ENCODE peak calls at places on chromosomes 6 and 20, in five cellular contexts. One of them, this sample, is unnamed.

GRCh38 chr6:44067073-44067759 is 60.0 kb downstream of the MRPL14 start:
- DNase-seq in choroid plexus epithelial cell: no peak
- DNase-seq in stimulated activated CD8-positive, alpha-beta memory T cell treated with anti-CD3 and anti-CD28 coated beads, Interleukin-15, amount 100 ng/mL, for 24 hours: no peak
- DNase-seq in activated T-cell treated with anti-CD3 and anti-CD28 coated beads for 24 hours: no peak
- DNase-seq in lower leg skin: no peak
- DNase-seq in this sample: no peak

GRCh38 chr6:42326248-42326647 is 108.6 kb upstream of the MRPS10 start:
- DNase-seq in choroid plexus epithelial cell: no peak
- DNase-seq in stimulated activated CD8-positive, alpha-beta memory T cell treated with anti-CD3 and anti-CD28 coated beads, Interleukin-15, amount 100 ng/mL, for 24 hours: no peak
- DNase-seq in activated T-cell treated with anti-CD3 and anti-CD28 coated beads for 24 hours: no peak
- DNase-seq in lower leg skin: no peak
- DNase-seq in this sample: no peak

GRCh38 chr6:16759181-16759645 is 2.0 kb downstream of the ATXN1 start:
- DNase-seq in choroid plexus epithelial cell: no peak
- DNase-seq in stimulated activated CD8-positive, alpha-beta memory T cell treated with anti-CD3 and anti-CD28 coated beads, Interleukin-15, amount 100 ng/mL, for 24 hours: no peak
- DNase-seq in activated T-cell treated with anti-CD3 and anti-CD28 coated beads for 24 hours: no peak
- DNase-seq in lower leg skin: no peak
- DNase-seq in this sample: no peak

GRCh38 chr20:48025061-48025515 is 239.8 kb upstream of the SULF2 start:
- DNase-seq in choroid plexus epithelial cell: peak; percentile 89
- DNase-seq in stimulated activated CD8-positive, alpha-beta memory T cell treated with anti-CD3 and anti-CD28 coated beads, Interleukin-15, amount 100 ng/mL, for 24 hours: no peak
- DNase-seq in activated T-cell treated with anti-CD3 and anti-CD28 coated beads for 24 hours: no peak
- DNase-seq in lower leg skin: peak; percentile 89
- DNase-seq in this sample: no peak

GRCh38 chr6:159077123-159077522 is 32.3 kb upstream of the TAGAP start:
- DNase-seq in choroid plexus epithelial cell: peak; percentile 5
- DNase-seq in stimulated activated CD8-positive, alpha-beta memory T cell treated with anti-CD3 and anti-CD28 coated beads, Interleukin-15, amount 100 ng/mL, for 24 hours: no peak
- DNase-seq in activated T-cell treated with anti-CD3 and anti-CD28 coated beads for 24 hours: peak; percentile 56
- DNase-seq in lower leg skin: no peak
- DNase-seq in this sample: no peak

GRCh38 chr20:10611357-10611756 is 62.4 kb downstream of the JAG1 start:
- DNase-seq in choroid plexus epithelial cell: peak; percentile 86
- DNase-seq in stimulated activated CD8-positive, alpha-beta memory T cell treated with anti-CD3 and anti-CD28 coated beads, Interleukin-15, amount 100 ng/mL, for 24 hours: no peak
- DNase-seq in activated T-cell treated with anti-CD3 and anti-CD28 coated beads for 24 hours: no peak
- DNase-seq in lower leg skin: no peak
- DNase-seq in this sample: no peak

GRCh38 chr6:117548797-117549301 is 53.5 kb downstream of the GOPC start:
- DNase-seq in choroid plexus epithelial cell: peak; percentile 87
- DNase-seq in stimulated activated CD8-positive, alpha-beta memory T cell treated with anti-CD3 and anti-CD28 coated beads, Interleukin-15, amount 100 ng/mL, for 24 hours: no peak
- DNase-seq in activated T-cell treated with anti-CD3 and anti-CD28 coated beads for 24 hours: no peak
- DNase-seq in lower leg skin: no peak
- DNase-seq in this sample: no peak

GRCh38 chr6:6713660-6714446 is 125.3 kb downstream of the LY86 start:
- DNase-seq in choroid plexus epithelial cell: peak; percentile 45
- DNase-seq in stimulated activated CD8-positive, alpha-beta memory T cell treated with anti-CD3 and anti-CD28 coated beads, Interleukin-15, amount 100 ng/mL, for 24 hours: no peak
- DNase-seq in activated T-cell treated with anti-CD3 and anti-CD28 coated beads for 24 hours: no peak
- DNase-seq in lower leg skin: no peak
- DNase-seq in this sample: no peak

GRCh38 chr6:136777651-136778050 is 14.6 kb downstream of the MAP3K5 start:
- DNase-seq in choroid plexus epithelial cell: no peak
- DNase-seq in stimulated activated CD8-positive, alpha-beta memory T cell treated with anti-CD3 and anti-CD28 coated beads, Interleukin-15, amount 100 ng/mL, for 24 hours: no peak
- DNase-seq in activated T-cell treated with anti-CD3 and anti-CD28 coated beads for 24 hours: no peak
- DNase-seq in lower leg skin: no peak
- DNase-seq in this sample: no peak

GRCh38 chr20:59055302-59055701 is 12.7 kb upstream of the PRELID3B start:
- DNase-seq in choroid plexus epithelial cell: peak; percentile 55
- DNase-seq in stimulated activated CD8-positive, alpha-beta memory T cell treated with anti-CD3 and anti-CD28 coated beads, Interleukin-15, amount 100 ng/mL, for 24 hours: no peak
- DNase-seq in activated T-cell treated with anti-CD3 and anti-CD28 coated beads for 24 hours: no peak
- DNase-seq in lower leg skin: no peak
- DNase-seq in this sample: no peak

GRCh38 chr6:133769463-133769862 is 119.5 kb upstream of the TCF21 start:
- DNase-seq in choroid plexus epithelial cell: peak; percentile 46
- DNase-seq in stimulated activated CD8-positive, alpha-beta memory T cell treated with anti-CD3 and anti-CD28 coated beads, Interleukin-15, amount 100 ng/mL, for 24 hours: no peak
- DNase-seq in activated T-cell treated with anti-CD3 and anti-CD28 coated beads for 24 hours: no peak
- DNase-seq in lower leg skin: no peak
- DNase-seq in this sample: no peak

GRCh38 chr6:169800116-169800667 is 48.8 kb downstream of the ERMARD start:
- DNase-seq in choroid plexus epithelial cell: peak; percentile 27
- DNase-seq in stimulated activated CD8-positive, alpha-beta memory T cell treated with anti-CD3 and anti-CD28 coated beads, Interleukin-15, amount 100 ng/mL, for 24 hours: no peak
- DNase-seq in activated T-cell treated with anti-CD3 and anti-CD28 coated beads for 24 hours: no peak
- DNase-seq in lower leg skin: peak; percentile 80
- DNase-seq in this sample: no peak

GRCh38 chr6:55866110-55866509 is 9.3 kb downstream of the BMP5 start:
- DNase-seq in choroid plexus epithelial cell: no peak
- DNase-seq in stimulated activated CD8-positive, alpha-beta memory T cell treated with anti-CD3 and anti-CD28 coated beads, Interleukin-15, amount 100 ng/mL, for 24 hours: no peak
- DNase-seq in activated T-cell treated with anti-CD3 and anti-CD28 coated beads for 24 hours: no peak
- DNase-seq in lower leg skin: no peak
- DNase-seq in this sample: no peak

GRCh38 chr6:2581611-2582010 is 169.1 kb downstream of the MYLK4 start:
- DNase-seq in choroid plexus epithelial cell: no peak
- DNase-seq in stimulated activated CD8-positive, alpha-beta memory T cell treated with anti-CD3 and anti-CD28 coated beads, Interleukin-15, amount 100 ng/mL, for 24 hours: no peak
- DNase-seq in activated T-cell treated with anti-CD3 and anti-CD28 coated beads for 24 hours: no peak
- DNase-seq in lower leg skin: no peak
- DNase-seq in this sample: no peak

GRCh38 chr6:35068644-35069043 is 72.5 kb downstream of the TCP11 start:
- DNase-seq in choroid plexus epithelial cell: no peak
- DNase-seq in stimulated activated CD8-positive, alpha-beta memory T cell treated with anti-CD3 and anti-CD28 coated beads, Interleukin-15, amount 100 ng/mL, for 24 hours: no peak
- DNase-seq in activated T-cell treated with anti-CD3 and anti-CD28 coated beads for 24 hours: no peak
- DNase-seq in lower leg skin: no peak
- DNase-seq in this sample: no peak

GRCh38 chr6:47737406-47737805 is 39.0 kb downstream of the ADGRF4 start:
- DNase-seq in choroid plexus epithelial cell: no peak
- DNase-seq in stimulated activated CD8-positive, alpha-beta memory T cell treated with anti-CD3 and anti-CD28 coated beads, Interleukin-15, amount 100 ng/mL, for 24 hours: no peak
- DNase-seq in activated T-cell treated with anti-CD3 and anti-CD28 coated beads for 24 hours: no peak
- DNase-seq in lower leg skin: no peak
- DNase-seq in this sample: no peak

GRCh38 chr6:41197234-41197633 is 3.7 kb downstream of the TREML2 start:
- DNase-seq in choroid plexus epithelial cell: no peak
- DNase-seq in stimulated activated CD8-positive, alpha-beta memory T cell treated with anti-CD3 and anti-CD28 coated beads, Interleukin-15, amount 100 ng/mL, for 24 hours: no peak
- DNase-seq in activated T-cell treated with anti-CD3 and anti-CD28 coated beads for 24 hours: no peak
- DNase-seq in lower leg skin: no peak
- DNase-seq in this sample: no peak

GRCh38 chr6:153001767-153002612 is 519 bp downstream of the MTRF1L start:
- DNase-seq in choroid plexus epithelial cell: peak; percentile 34
- DNase-seq in stimulated activated CD8-positive, alpha-beta memory T cell treated with anti-CD3 and anti-CD28 coated beads, Interleukin-15, amount 100 ng/mL, for 24 hours: no peak
- DNase-seq in activated T-cell treated with anti-CD3 and anti-CD28 coated beads for 24 hours: no peak
- DNase-seq in lower leg skin: no peak
- DNase-seq in this sample: no peak

GRCh38 chr6:155264704-155265320 is 999 bp downstream of the CLDN20 start:
- DNase-seq in choroid plexus epithelial cell: no peak
- DNase-seq in stimulated activated CD8-positive, alpha-beta memory T cell treated with anti-CD3 and anti-CD28 coated beads, Interleukin-15, amount 100 ng/mL, for 24 hours: no peak
- DNase-seq in activated T-cell treated with anti-CD3 and anti-CD28 coated beads for 24 hours: no peak
- DNase-seq in lower leg skin: no peak
- DNase-seq in this sample: no peak

GRCh38 chr6:37331047-37331446 is 22.7 kb upstream of the RNF8 start:
- DNase-seq in choroid plexus epithelial cell: no peak
- DNase-seq in stimulated activated CD8-positive, alpha-beta memory T cell treated with anti-CD3 and anti-CD28 coated beads, Interleukin-15, amount 100 ng/mL, for 24 hours: no peak
- DNase-seq in activated T-cell treated with anti-CD3 and anti-CD28 coated beads for 24 hours: no peak
- DNase-seq in lower leg skin: no peak
- DNase-seq in this sample: no peak

GRCh38 chr6:97765480-97765879 is 482.5 kb upstream of the MMS22L start:
- DNase-seq in choroid plexus epithelial cell: peak; percentile 50
- DNase-seq in stimulated activated CD8-positive, alpha-beta memory T cell treated with anti-CD3 and anti-CD28 coated beads, Interleukin-15, amount 100 ng/mL, for 24 hours: no peak
- DNase-seq in activated T-cell treated with anti-CD3 and anti-CD28 coated beads for 24 hours: no peak
- DNase-seq in lower leg skin: no peak
- DNase-seq in this sample: no peak

GRCh38 chr20:62141397-62142251 is 1.6 kb downstream of the PSMA7 start:
- DNase-seq in choroid plexus epithelial cell: peak; percentile 56
- DNase-seq in stimulated activated CD8-positive, alpha-beta memory T cell treated with anti-CD3 and anti-CD28 coated beads, Interleukin-15, amount 100 ng/mL, for 24 hours: no peak
- DNase-seq in activated T-cell treated with anti-CD3 and anti-CD28 coated beads for 24 hours: no peak
- DNase-seq in lower leg skin: no peak
- DNase-seq in this sample: no peak

GRCh38 chr6:105320766-105321165 is 82.1 kb downstream of the PREP start:
- DNase-seq in choroid plexus epithelial cell: no peak
- DNase-seq in stimulated activated CD8-positive, alpha-beta memory T cell treated with anti-CD3 and anti-CD28 coated beads, Interleukin-15, amount 100 ng/mL, for 24 hours: no peak
- DNase-seq in activated T-cell treated with anti-CD3 and anti-CD28 coated beads for 24 hours: no peak
- DNase-seq in lower leg skin: no peak
- DNase-seq in this sample: no peak

GRCh38 chr20:51195419-51195901 is 172.6 kb upstream of the KCNG1 start:
- DNase-seq in choroid plexus epithelial cell: peak; percentile 34
- DNase-seq in stimulated activated CD8-positive, alpha-beta memory T cell treated with anti-CD3 and anti-CD28 coated beads, Interleukin-15, amount 100 ng/mL, for 24 hours: no peak
- DNase-seq in activated T-cell treated with anti-CD3 and anti-CD28 coated beads for 24 hours: no peak
- DNase-seq in lower leg skin: peak; percentile 68
- DNase-seq in this sample: no peak

GRCh38 chr6:166167801-166168615 is at the start of gene TBXT:
- DNase-seq in choroid plexus epithelial cell: no peak
- DNase-seq in stimulated activated CD8-positive, alpha-beta memory T cell treated with anti-CD3 and anti-CD28 coated beads, Interleukin-15, amount 100 ng/mL, for 24 hours: no peak
- DNase-seq in activated T-cell treated with anti-CD3 and anti-CD28 coated beads for 24 hours: no peak
- DNase-seq in lower leg skin: no peak
- DNase-seq in this sample: no peak

GRCh38 chr6:9933674-9934073 is 481.2 kb downstream of the TFAP2A start:
- DNase-seq in choroid plexus epithelial cell: no peak
- DNase-seq in stimulated activated CD8-positive, alpha-beta memory T cell treated with anti-CD3 and anti-CD28 coated beads, Interleukin-15, amount 100 ng/mL, for 24 hours: no peak
- DNase-seq in activated T-cell treated with anti-CD3 and anti-CD28 coated beads for 24 hours: no peak
- DNase-seq in lower leg skin: no peak
- DNase-seq in this sample: no peak

GRCh38 chr6:156658596-156659316 is 118.4 kb upstream of the ARID1B start:
- DNase-seq in choroid plexus epithelial cell: no peak
- DNase-seq in stimulated activated CD8-positive, alpha-beta memory T cell treated with anti-CD3 and anti-CD28 coated beads, Interleukin-15, amount 100 ng/mL, for 24 hours: no peak
- DNase-seq in activated T-cell treated with anti-CD3 and anti-CD28 coated beads for 24 hours: no peak
- DNase-seq in lower leg skin: no peak
- DNase-seq in this sample: no peak

GRCh38 chr6:79810878-79811277 is 136.5 kb downstream of the ELOVL4 start:
- DNase-seq in choroid plexus epithelial cell: no peak
- DNase-seq in stimulated activated CD8-positive, alpha-beta memory T cell treated with anti-CD3 and anti-CD28 coated beads, Interleukin-15, amount 100 ng/mL, for 24 hours: no peak
- DNase-seq in activated T-cell treated with anti-CD3 and anti-CD28 coated beads for 24 hours: no peak
- DNase-seq in lower leg skin: no peak
- DNase-seq in this sample: no peak

GRCh38 chr20:47154089-47154488 is 202.4 kb downstream of the ZMYND8 start:
- DNase-seq in choroid plexus epithelial cell: no peak
- DNase-seq in stimulated activated CD8-positive, alpha-beta memory T cell treated with anti-CD3 and anti-CD28 coated beads, Interleukin-15, amount 100 ng/mL, for 24 hours: no peak
- DNase-seq in activated T-cell treated with anti-CD3 and anti-CD28 coated beads for 24 hours: no peak
- DNase-seq in lower leg skin: no peak
- DNase-seq in this sample: no peak

GRCh38 chr20:438581-439469 is 23.5 kb downstream of the TBC1D20 start:
- DNase-seq in choroid plexus epithelial cell: no peak
- DNase-seq in stimulated activated CD8-positive, alpha-beta memory T cell treated with anti-CD3 and anti-CD28 coated beads, Interleukin-15, amount 100 ng/mL, for 24 hours: peak; percentile 16
- DNase-seq in activated T-cell treated with anti-CD3 and anti-CD28 coated beads for 24 hours: peak; percentile 28
- DNase-seq in lower leg skin: no peak
- DNase-seq in this sample: no peak

GRCh38 chr6:156618600-156619205 is 158.5 kb upstream of the ARID1B start:
- DNase-seq in choroid plexus epithelial cell: peak; percentile 12
- DNase-seq in stimulated activated CD8-positive, alpha-beta memory T cell treated with anti-CD3 and anti-CD28 coated beads, Interleukin-15, amount 100 ng/mL, for 24 hours: no peak
- DNase-seq in activated T-cell treated with anti-CD3 and anti-CD28 coated beads for 24 hours: no peak
- DNase-seq in lower leg skin: no peak
- DNase-seq in this sample: no peak

GRCh38 chr20:5143856-5144255 is 17.0 kb downstream of the CDS2 start:
- DNase-seq in choroid plexus epithelial cell: no peak
- DNase-seq in stimulated activated CD8-positive, alpha-beta memory T cell treated with anti-CD3 and anti-CD28 coated beads, Interleukin-15, amount 100 ng/mL, for 24 hours: no peak
- DNase-seq in activated T-cell treated with anti-CD3 and anti-CD28 coated beads for 24 hours: no peak
- DNase-seq in lower leg skin: no peak
- DNase-seq in this sample: no peak

GRCh38 chr6:4320860-4321259 is 185.5 kb upstream of the ECI2 start:
- DNase-seq in choroid plexus epithelial cell: peak; percentile 94
- DNase-seq in stimulated activated CD8-positive, alpha-beta memory T cell treated with anti-CD3 and anti-CD28 coated beads, Interleukin-15, amount 100 ng/mL, for 24 hours: no peak
- DNase-seq in activated T-cell treated with anti-CD3 and anti-CD28 coated beads for 24 hours: no peak
- DNase-seq in lower leg skin: no peak
- DNase-seq in this sample: no peak

This sample was measured in stimulated activated naive B cell treated with anti-CD40 and anti-IgM and Interleukin-4, amounts not matched to agents 10 μg/mL and 1 μg/mL and 100 μg/mL, for 72 hours.